ENCODE peak calls at places on chromosome 22, in six cellular contexts. L is osteocyte; O is stimulated activated CD8-positive, alpha-beta memory T cell treated with anti-CD3 and anti-CD28 coated beads, Interleukin-2, amount 100 ng/mL, for 1 hour; E is activated gamma-delta T cell treated with anti-CD3 and anti-CD28 coated beads, Interleukin-2, amount 50 U/mL, for 16 hours; V is NCI-H1694; N is T-cell. C is an unnamed sample.

GRCh38 chr22:32378703-32379272 is 21.1 kb downstream of the RFPL3 start:
- DNase-seq in L (no peak), O (no peak), E (no peak), V (peak), N (no peak), C (no peak)

GRCh38 chr22:30492144-30492543 is 13.4 kb downstream of the SEC14L4 start:
- DNase-seq in L (no peak), O (no peak), E (no peak), V (no peak), N (no peak), C (no peak)

GRCh38 chr22:26660961-26661578 is 3.7 kb downstream of the MIAT start:
- DNase-seq in L (no peak), O (no peak), E (no peak), V (no peak), N (no peak), C (no peak)

GRCh38 chr22:37675930-37676571 is 615 bp downstream of the LGALS1 start:
- DNase-seq in L (no peak), O (no peak), E (peak), V (no peak), N (no peak), C (no peak)

GRCh38 chr22:19467912-19468311 is 11.1 kb downstream of the UFD1 start:
- DNase-seq in L (no peak), O (no peak), E (no peak), V (no peak), N (no peak), C (no peak)

GRCh38 chr22:25120093-25120561 is 79.5 kb upstream of the CRYBB3 start:
- DNase-seq in L (no peak), O (no peak), E (no peak), V (no peak), N (no peak), C (no peak)

GRCh38 chr22:23774922-23775436 is 2.3 kb downstream of the MMP11 start:
- DNase-seq in L (no peak), O (no peak), E (no peak), V (no peak), N (no peak), C (no peak)

GRCh38 chr22:47361247-47361646 is 598.8 kb downstream of the TBC1D22A start:
- DNase-seq in L (no peak), O (no peak), E (no peak), V (no peak), N (no peak), C (no peak)

GRCh38 chr22:40567626-40568328 is 68.7 kb downstream of the MRTFA start:
- DNase-seq in L (no peak), O (no peak), E (no peak), V (no peak), N (no peak), C (no peak)

GRCh38 chr22:17576475-17576874 is 13.2 kb downstream of the SLC25A18 start:
- DNase-seq in L (no peak), O (no peak), E (no peak), V (no peak), N (no peak), C (no peak)

GRCh38 chr22:35418726-35419125 is 18.8 kb downstream of the MCM5 start:
- DNase-seq in L (no peak), O (no peak), E (no peak), V (no peak), N (no peak), C (no peak)

GRCh38 chr22:45612940-45613339 is 58.7 kb upstream of the ATXN10 start:
- DNase-seq in L (no peak), O (no peak), E (no peak), V (no peak), N (no peak), C (no peak)

C was measured in activated T-helper 9 cell treated with anti-CD3 and anti-CD28 coated beads, Interleukin-2, amount 50 U/mL, for 16 hours.